ENCODE peak calls at places on chromosomes 7 and 10, in four cellular contexts. One of them, this sample, is unnamed.

GRCh38 chr10:108014145-108014901 is 849.8 kb upstream of the SORCS1 start:
- DNase-seq in A549: no peak
- DNase-seq in K562: no peak
- DNase-seq in HepG2: no peak
- DNase-seq in this sample: no peak

GRCh38 chr7:45582136-45582742 is 8.1 kb downstream of the ADCY1 start:
- DNase-seq in A549: no peak
- DNase-seq in K562: no peak
- DNase-seq in HepG2: no peak
- DNase-seq in this sample: no peak

GRCh38 chr7:50657912-50658311 is 92.7 kb upstream of the DDC start:
- DNase-seq in A549: no peak
- DNase-seq in K562: no peak
- DNase-seq in HepG2: no peak
- DNase-seq in this sample: no peak

GRCh38 chr7:112866424-112866823 is 76.2 kb upstream of the TMEM168 start:
- DNase-seq in A549: no peak
- DNase-seq in K562: no peak
- DNase-seq in HepG2: no peak
- DNase-seq in this sample: no peak

GRCh38 chr7:107564553-107565298 is 955 bp downstream of the DUS4L start:
- DNase-seq in A549: no peak
- DNase-seq in K562: no peak
- DNase-seq in HepG2: no peak
- DNase-seq in this sample: no peak

GRCh38 chr7:876972-877311 is 588 bp downstream of the GET4 start:
- DNase-seq in A549: peak; percentile 46
- DNase-seq in K562: no peak
- DNase-seq in HepG2: no peak
- DNase-seq in this sample: no peak

GRCh38 chr7:51090411-51090810 is 226.2 kb downstream of the COBL start:
- DNase-seq in A549: no peak
- DNase-seq in K562: no peak
- DNase-seq in HepG2: no peak
- DNase-seq in this sample: no peak

GRCh38 chr10:93219347-93219746 is 145.7 kb downstream of the CYP26A1 start:
- DNase-seq in A549: no peak
- DNase-seq in K562: no peak
- DNase-seq in HepG2: no peak
- DNase-seq in this sample: no peak

GRCh38 chr7:128841961-128842673 is 11.9 kb downstream of the FLNC start:
- DNase-seq in A549: peak; percentile 59
- DNase-seq in K562: peak; percentile 89
- DNase-seq in HepG2: no peak
- DNase-seq in this sample: peak; percentile 78

GRCh38 chr10:101310528-101311439 is 43.2 kb upstream of the BTRC start:
- DNase-seq in A549: no peak
- DNase-seq in K562: no peak
- DNase-seq in HepG2: no peak
- DNase-seq in this sample: peak; percentile 74

GRCh38 chr10:93386496-93387369 is 95.4 kb downstream of the MYOF start:
- DNase-seq in A549: no peak
- DNase-seq in K562: no peak
- DNase-seq in HepG2: no peak
- DNase-seq in this sample: no peak

GRCh38 chr10:42940487-42941157 is 136.2 kb upstream of the RET start:
- DNase-seq in A549: no peak
- DNase-seq in K562: no peak
- DNase-seq in HepG2: no peak
- DNase-seq in this sample: no peak

GRCh38 chr10:42941790-42942189 is 135.1 kb upstream of the RET start:
- DNase-seq in A549: no peak
- DNase-seq in K562: no peak
- DNase-seq in HepG2: no peak
- DNase-seq in this sample: no peak

GRCh38 chr10:42942279-42942932 is 134.5 kb upstream of the RET start:
- DNase-seq in A549: no peak
- DNase-seq in K562: no peak
- DNase-seq in HepG2: no peak
- DNase-seq in this sample: no peak

GRCh38 chr10:42939685-42940366 is 137.0 kb upstream of the RET start:
- DNase-seq in A549: no peak
- DNase-seq in K562: no peak
- DNase-seq in HepG2: no peak
- DNase-seq in this sample: no peak

DNA sequence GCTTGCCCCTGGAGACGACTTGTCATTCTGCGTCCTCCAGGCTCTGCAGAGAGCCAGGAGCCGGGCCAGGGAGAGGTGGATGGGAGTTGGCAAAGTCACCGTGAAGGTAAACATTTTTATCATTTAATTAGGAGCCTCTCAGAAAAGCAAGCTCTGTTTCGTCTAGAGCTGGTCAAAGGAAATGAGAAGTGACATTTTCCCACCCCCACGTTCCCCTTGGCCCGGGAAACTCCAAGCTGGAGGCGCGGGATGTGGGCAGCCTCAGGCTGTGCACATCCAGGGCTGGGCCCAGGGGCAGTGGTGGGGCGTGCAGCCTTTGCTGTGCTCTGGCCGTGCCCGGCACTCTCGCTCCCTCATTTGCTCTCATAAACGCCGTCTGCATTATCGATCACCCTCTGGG is 135.6 kb upstream of the RET start:
- DNase-seq in A549: no peak
- DNase-seq in K562: no peak
- DNase-seq in HepG2: no peak
- DNase-seq in this sample: no peak
- TF ChIP-seq CTCF in A549: no peak
- TF ChIP-seq CTCF in K562: no peak
- TF ChIP-seq CTCF in HepG2: no peak
- TF ChIP-seq CTCF in this sample: no peak

GRCh38 chr7:79090543-79090942 is 362.9 kb downstream of the MAGI2 start:
- DNase-seq in A549: no peak
- DNase-seq in K562: no peak
- DNase-seq in HepG2: no peak
- DNase-seq in this sample: no peak
- TF ChIP-seq NR3C1 in A549: no peak
- TF ChIP-seq NR3C1 in K562: no peak
- TF ChIP-seq NR3C1 in HepG2: no peak
- TF ChIP-seq NR3C1 in this sample: no peak

GRCh38 chr10:102628451-102628911 is 15.8 kb upstream of the TRIM8 start:
- DNase-seq in A549: no peak
- DNase-seq in K562: no peak
- DNase-seq in HepG2: no peak
- DNase-seq in this sample: no peak
- TF ChIP-seq CTCF in A549: no peak
- TF ChIP-seq CTCF in K562: no peak
- TF ChIP-seq CTCF in HepG2: no peak
- TF ChIP-seq CTCF in this sample: no peak

GRCh38 chr7:140230517-140230861 is 53.7 kb upstream of the KDM7A start:
- DNase-seq in A549: no peak
- DNase-seq in K562: no peak
- DNase-seq in HepG2: peak; percentile 35
- DNase-seq in this sample: no peak
- TF ChIP-seq NR3C1 in A549: no peak
- TF ChIP-seq NR3C1 in K562: no peak
- TF ChIP-seq NR3C1 in HepG2: no peak
- TF ChIP-seq NR3C1 in this sample: no peak

GRCh38 chr10:75651452-75651851 is 220.0 kb downstream of the LRMDA start:
- DNase-seq in A549: no peak
- DNase-seq in K562: no peak
- DNase-seq in HepG2: peak; percentile 13
- DNase-seq in this sample: peak; percentile 41
- TF ChIP-seq CTCF in A549: peak; percentile 19
- TF ChIP-seq CTCF in K562: no peak
- TF ChIP-seq CTCF in HepG2: peak; percentile 44
- TF ChIP-seq CTCF in this sample: no peak

GRCh38 chr7:150971242-150972048 is 6.7 kb downstream of the KCNH2 start:
- DNase-seq in A549: no peak
- DNase-seq in K562: peak; percentile 79
- DNase-seq in HepG2: no peak
- DNase-seq in this sample: no peak
- TF ChIP-seq NR3C1 in A549: no peak
- TF ChIP-seq NR3C1 in K562: no peak
- TF ChIP-seq NR3C1 in HepG2: no peak
- TF ChIP-seq NR3C1 in this sample: no peak

GRCh38 chr10:32189400-32190084 is 133.3 kb upstream of the KIF5B start:
- DNase-seq in A549: no peak
- DNase-seq in K562: no peak
- DNase-seq in HepG2: peak; percentile 75
- DNase-seq in this sample: no peak
- TF ChIP-seq CTCF in A549: peak; percentile 12
- TF ChIP-seq CTCF in K562: peak; percentile 48
- TF ChIP-seq CTCF in HepG2: peak; percentile 13
- TF ChIP-seq CTCF in this sample: no peak

GRCh38 chr7:114822131-114822530 is 99.8 kb upstream of the MDFIC start:
- DNase-seq in A549: no peak
- DNase-seq in K562: no peak
- DNase-seq in HepG2: no peak
- DNase-seq in this sample: no peak

GRCh38 chr7:114823290-114823689 is 98.6 kb upstream of the MDFIC start:
- DNase-seq in A549: no peak
- DNase-seq in K562: no peak
- DNase-seq in HepG2: no peak
- DNase-seq in this sample: peak; percentile 14

GRCh38 chr7:114822844-114823243 is 99.0 kb upstream of the MDFIC start:
- DNase-seq in A549: no peak
- DNase-seq in K562: no peak
- DNase-seq in HepG2: no peak
- DNase-seq in this sample: no peak

GRCh38 chr7:114820993-114821945 is 100.6 kb upstream of the MDFIC start:
- DNase-seq in A549: no peak
- DNase-seq in K562: no peak
- DNase-seq in HepG2: no peak
- DNase-seq in this sample: no peak

GRCh38 chr7:114825423-114825951 is 96.4 kb upstream of the MDFIC start:
- DNase-seq in A549: no peak
- DNase-seq in K562: no peak
- DNase-seq in HepG2: no peak
- DNase-seq in this sample: peak; percentile 29
- TF ChIP-seq NR3C1 in A549: no peak
- TF ChIP-seq NR3C1 in K562: no peak
- TF ChIP-seq NR3C1 in HepG2: no peak
- TF ChIP-seq NR3C1 in this sample: no peak

DNA sequence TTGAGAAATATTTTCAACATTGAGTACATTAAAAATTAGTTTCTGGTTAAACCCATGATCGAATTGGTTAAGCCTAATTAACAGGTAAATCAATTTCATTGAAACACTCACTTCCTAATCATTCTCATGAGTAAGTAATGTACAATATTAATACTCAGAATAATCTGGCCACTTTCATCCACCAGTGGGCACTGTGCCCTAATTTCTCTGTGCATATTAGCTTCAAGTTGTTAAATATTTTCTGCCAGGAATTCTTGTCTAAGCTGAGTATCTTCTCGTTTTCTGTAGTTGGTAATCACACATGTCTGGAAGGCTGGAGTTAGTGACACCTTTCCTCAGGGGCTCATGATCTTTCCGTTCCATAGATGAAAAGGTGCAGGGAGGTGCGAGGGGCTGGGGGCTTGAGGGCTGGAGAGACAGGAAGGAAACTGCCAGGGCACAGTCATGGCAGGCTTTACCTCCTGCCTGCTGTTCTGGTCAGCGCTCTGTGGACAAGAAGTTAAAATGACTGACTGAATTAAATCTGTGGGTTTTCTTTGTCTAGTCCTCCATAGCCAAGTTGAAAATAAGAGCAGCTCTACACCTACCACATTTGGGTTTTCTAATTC is 71.9 kb downstream of the WIPF3 start:
- DNase-seq in A549: peak; percentile 46
- DNase-seq in K562: peak; percentile 20
- DNase-seq in HepG2: peak; percentile 20
- DNase-seq in this sample: no peak
- TF ChIP-seq CTCF in A549: peak; percentile 77
- TF ChIP-seq CTCF in K562: peak; percentile 75
- TF ChIP-seq CTCF in HepG2: peak; percentile 39
- TF ChIP-seq CTCF in this sample: no peak

DNA sequence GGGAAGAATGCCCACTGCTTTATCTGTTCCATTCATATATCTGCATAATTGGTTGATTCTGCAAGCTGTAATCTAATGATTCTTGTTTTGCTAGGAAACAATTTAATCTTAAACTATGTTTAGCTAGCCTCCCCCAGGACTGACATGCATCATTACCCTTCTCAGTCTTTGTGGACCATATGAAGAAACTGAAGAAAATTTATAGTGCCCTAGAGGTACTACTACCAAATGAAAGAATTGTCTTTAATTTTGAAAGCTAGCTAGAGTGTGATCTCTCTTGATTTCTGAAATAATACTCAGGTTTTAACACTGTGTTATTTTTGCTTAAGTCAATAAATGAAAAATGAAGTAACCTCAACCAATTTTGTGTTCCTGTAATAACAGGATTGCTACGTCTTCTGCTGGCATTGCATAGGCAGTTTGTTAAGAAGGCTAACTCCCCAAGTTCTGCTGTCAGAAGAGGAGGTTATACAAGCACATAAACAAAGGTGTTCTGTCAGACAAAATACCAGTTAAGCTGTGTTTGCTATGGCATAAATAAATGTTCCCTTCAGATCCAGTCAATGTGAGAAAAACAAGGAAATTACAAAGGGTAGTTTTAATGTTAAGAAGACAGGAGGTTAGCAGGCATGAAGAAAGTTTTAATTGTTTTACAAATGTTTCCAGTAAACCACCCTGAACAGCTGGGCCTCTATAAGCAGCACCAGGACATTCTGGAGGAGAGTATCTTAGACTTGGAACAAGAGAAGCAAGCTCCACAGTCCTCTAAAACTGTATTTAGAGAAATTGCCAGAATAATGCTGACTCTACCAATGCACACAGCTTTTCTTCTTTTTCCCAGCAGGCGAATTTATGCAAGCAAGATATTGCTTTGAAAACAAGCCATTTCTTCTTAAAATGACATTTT is 90.3 kb upstream of the CTTNBP2 start:
- DNase-seq in A549: no peak
- DNase-seq in K562: no peak
- DNase-seq in HepG2: no peak
- DNase-seq in this sample: no peak
- TF ChIP-seq NR3C1 in A549: no peak
- TF ChIP-seq NR3C1 in K562: no peak
- TF ChIP-seq NR3C1 in HepG2: no peak
- TF ChIP-seq NR3C1 in this sample: no peak